ENCODE peak calls at places on chromosome 20, in five cellular contexts. G, W, O, Y and H are unnamed samples.

GRCh38 chr20:49792006-49792405 is 20.6 kb upstream of the SLC9A8 start:
- DNase-seq in G (no peak), W (no peak), O (no peak), Y (no peak), H (no peak)

GRCh38 chr20:47432251-47433210 is 69.2 kb upstream of the NCOA3 start:
- DNase-seq in G (no peak), W (no peak), O (no peak), Y (no peak), H (no peak)

GRCh38 chr20:34522969-34523871 is 7.0 kb downstream of the DYNLRB1 start:
- DNase-seq in G (peak), W (peak), O (no peak), Y (peak), H (peak)

GRCh38 chr20:38680492-38681118 is 43.7 kb upstream of the SLC32A1 start:
- DNase-seq in G (peak), W (peak), O (no peak), Y (peak), H (no peak)

GRCh38 chr20:55439057-55439456 is 566.3 kb downstream of the CBLN4 start:
- DNase-seq in G (no peak), W (no peak), O (no peak), Y (no peak), H (no peak)

GRCh38 chr20:38023181-38024085 is 9.8 kb downstream of the TTI1 start:
- DNase-seq in G (peak), W (no peak), O (no peak), Y (no peak), H (no peak)

GRCh38 chr20:366042-366718 is 14.4 kb upstream of the TRIB3 start:
- DNase-seq in G (no peak), W (no peak), O (no peak), Y (no peak), H (no peak)

GRCh38 chr20:25389858-25390537 is 637 bp downstream of the ABHD12 start:
- DNase-seq in G (no peak), W (peak), O (no peak), Y (peak), H (peak)

GRCh38 chr20:1448081-1448627 is 18.5 kb downstream of the NSFL1C start:
- DNase-seq in G (no peak), W (no peak), O (no peak), Y (no peak), H (no peak)

GRCh38 chr20:13510837-13511488 is 127.8 kb downstream of the TASP1 start:
- DNase-seq in G (no peak), W (no peak), O (peak), Y (no peak), H (no peak)

GRCh38 chr20:57594092-57594911 is 25.9 kb downstream of the ZBP1 start:
- DNase-seq in G (no peak), W (peak), O (no peak), Y (peak), H (peak)

GRCh38 chr20:1664911-1665310 is 7.3 kb upstream of the SIRPG start:
- DNase-seq in G (no peak), W (peak), O (no peak), Y (peak), H (peak)

GRCh38 chr20:460180-460579 is 2.2 kb downstream of the TBC1D20 start:
- DNase-seq in G (no peak), W (no peak), O (no peak), Y (no peak), H (no peak)

GRCh38 chr20:13322198-13322597 is 101.1 kb downstream of the ISM1 start:
- DNase-seq in G (no peak), W (no peak), O (no peak), Y (no peak), H (no peak)

GRCh38 chr20:47441774-47442150 is 59.9 kb upstream of the NCOA3 start:
- DNase-seq in G (no peak), W (no peak), O (no peak), Y (no peak), H (no peak)

GRCh38 chr20:8454137-8454712 is 322.2 kb downstream of the PLCB1 start:
- DNase-seq in G (peak), W (peak), O (no peak), Y (peak), H (peak)

GRCh38 chr20:706366-706885 is 30.8 kb upstream of the SCRT2 start:
- DNase-seq in G (no peak), W (no peak), O (no peak), Y (no peak), H (no peak)

GRCh38 chr20:16488086-16488485 is 85.2 kb downstream of the KIF16B start:
- DNase-seq in G (no peak), W (no peak), O (no peak), Y (no peak), H (no peak)

DNA sequence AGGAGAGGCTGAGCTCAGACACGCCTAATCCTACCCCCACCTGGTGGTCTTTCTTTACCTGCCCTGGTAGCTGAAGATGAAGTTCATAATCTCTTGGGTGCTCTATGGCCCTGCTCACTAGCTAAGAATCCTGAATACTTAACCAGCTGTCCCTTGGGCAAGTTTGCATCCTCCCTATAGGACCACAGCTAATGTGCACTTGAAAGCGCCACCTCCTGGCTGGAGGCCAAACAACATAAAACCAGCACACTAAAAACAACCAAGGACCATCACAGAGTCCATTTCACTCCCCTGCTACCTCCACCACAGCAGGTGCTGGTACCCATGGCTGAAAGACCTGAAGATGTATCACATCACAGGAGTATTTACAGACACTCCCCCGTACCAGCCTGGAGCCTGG is 155.5 kb upstream of the SLC24A3 start:
- DNase-seq in G (no peak), W (no peak), O (no peak), Y (no peak), H (no peak)
- TF ChIP-seq CTCF in G (no peak), W (no peak), O (no peak), Y (no peak), H (no peak)

GRCh38 chr20:31517373-31517772 is 3.1 kb downstream of the HM13 start:
- DNase-seq in G (peak), W (no peak), O (no peak), Y (no peak), H (no peak)
- TF ChIP-seq CTCF in G (peak), W (no peak), O (no peak), Y (no peak), H (no peak)

DNA sequence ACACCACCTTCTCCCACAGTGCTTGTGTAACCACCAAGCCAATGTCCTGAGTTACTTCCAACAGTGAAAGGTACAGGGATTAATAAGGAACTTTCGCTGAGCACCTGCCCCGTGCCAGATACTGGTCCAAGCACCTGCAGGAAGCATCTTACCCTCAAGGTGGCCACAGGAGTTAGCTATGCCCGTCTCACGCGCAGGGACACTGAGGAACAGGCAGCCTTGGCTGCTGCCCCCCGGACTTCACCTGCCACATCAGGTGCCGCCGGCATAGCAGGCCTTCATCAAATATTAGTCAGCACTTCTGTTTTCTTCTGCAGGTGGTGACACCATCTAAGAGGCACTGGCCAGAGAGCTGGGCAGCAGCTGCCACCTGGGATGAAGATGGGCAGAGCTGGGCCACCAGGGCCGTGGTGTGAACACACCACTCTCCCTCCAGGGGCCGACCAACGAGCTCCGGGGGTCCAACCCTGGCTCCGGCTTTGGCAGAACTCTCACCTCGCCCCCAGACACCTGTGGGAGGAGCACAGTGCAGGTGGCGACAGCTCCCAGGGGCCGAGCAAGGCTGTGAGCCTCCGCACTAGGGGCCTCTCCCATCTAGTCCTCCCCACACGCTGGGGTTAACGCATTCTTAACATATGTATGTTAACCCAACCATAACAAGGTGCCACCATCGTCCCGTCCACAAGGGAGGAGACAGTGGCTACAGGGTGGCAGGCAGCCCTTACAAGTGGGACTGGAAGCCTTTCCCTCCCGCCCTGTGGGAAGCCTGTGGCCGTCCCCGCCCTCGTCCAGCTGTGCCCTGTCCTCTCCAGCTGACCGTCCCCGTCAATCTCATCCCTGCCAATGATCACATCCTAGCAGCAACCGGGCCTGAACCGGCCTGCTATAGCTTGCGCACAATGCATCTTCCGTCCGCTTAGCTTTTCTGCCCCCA is 2.9 kb upstream of the PPDPF start:
- DNase-seq in G (no peak), W (no peak), O (no peak), Y (no peak), H (no peak)
- TF ChIP-seq CTCF in G (no peak), W (no peak), O (no peak), Y (no peak), H (no peak)

DNA sequence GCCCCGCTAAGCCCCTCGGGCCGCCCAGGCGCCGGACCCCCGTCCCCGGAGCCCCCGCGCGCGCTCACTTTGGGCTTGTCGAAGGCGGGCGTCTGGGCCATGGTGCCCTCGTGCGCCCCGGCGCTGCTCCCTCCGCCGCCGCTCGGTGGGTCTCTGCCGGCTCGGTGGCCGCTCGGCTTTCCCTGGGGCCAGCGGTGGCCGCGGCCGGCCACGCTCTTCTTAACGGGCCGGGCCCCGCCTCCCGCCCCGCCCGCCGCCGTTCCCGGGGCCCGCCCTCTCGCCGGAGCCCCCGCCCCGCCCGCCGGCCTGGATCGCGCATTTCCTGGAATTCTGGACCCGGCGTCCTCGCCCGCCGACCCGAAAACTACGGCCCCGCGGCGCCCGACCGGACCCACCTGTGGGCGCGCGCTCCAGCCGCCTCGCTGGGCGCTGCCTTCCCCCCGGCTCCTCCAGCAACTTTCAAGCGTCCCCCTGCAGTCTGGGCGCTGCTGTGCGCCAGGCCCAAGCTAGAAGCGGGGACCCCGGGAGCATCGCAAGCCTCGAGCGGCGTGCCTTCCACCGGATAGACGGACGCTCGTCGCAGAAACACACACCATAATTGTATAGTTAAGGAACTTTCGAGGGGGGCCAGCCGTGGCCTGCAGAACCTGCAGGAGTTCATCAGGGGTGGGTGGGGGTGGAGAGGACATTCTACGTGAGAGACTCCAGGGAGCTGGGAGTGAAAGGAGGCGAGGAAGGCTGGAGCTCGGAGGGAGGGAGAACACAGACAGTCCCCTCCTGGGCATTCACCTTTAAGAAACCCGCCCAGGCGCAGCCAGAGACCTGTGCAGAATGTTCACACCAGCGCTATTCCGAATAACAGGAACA is at the start of gene ADA:
- DNase-seq in G (no peak), W (peak), O (no peak), Y (peak), H (peak)
- TF ChIP-seq CTCF in G (no peak), W (peak), O (no peak), Y (no peak), H (peak)

DNA sequence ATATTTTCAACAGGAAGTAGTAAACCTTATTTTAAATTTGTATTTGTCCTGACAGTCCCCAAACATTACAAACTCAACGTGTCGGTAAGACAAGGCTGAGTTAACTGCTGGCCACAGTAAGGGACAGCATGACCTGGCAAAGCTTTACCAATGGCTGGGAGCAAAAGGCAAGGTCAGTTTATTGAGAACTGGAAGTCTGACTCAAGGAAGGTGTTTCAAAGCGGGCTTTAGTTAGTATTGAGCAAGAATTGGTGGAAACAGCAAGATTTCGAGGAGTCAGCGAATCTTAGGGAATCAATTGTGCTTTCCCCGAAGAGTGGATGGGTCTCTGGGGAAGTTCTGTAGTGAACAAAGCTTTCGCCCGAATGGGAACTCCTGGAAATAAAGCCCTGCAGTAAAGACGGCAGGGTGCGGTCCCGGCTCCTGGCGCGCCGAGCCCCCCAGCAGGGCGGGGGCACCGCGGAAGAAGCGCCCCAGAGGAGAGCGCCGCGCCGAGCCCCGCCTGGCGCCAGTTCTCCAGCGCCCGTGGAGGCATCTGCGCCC is 803 bp upstream of the GZF1 start:
- DNase-seq in G (no peak), W (peak), O (no peak), Y (no peak), H (no peak)
- TF ChIP-seq CTCF in G (no peak), W (no peak), O (no peak), Y (no peak), H (no peak)

GRCh38 chr20:45085867-45086266 is 15.1 kb downstream of the KCNS1 start:
- DNase-seq in G (no peak), W (no peak), O (no peak), Y (no peak), H (no peak)
- TF ChIP-seq CTCF in G (no peak), W (no peak), O (no peak), Y (no peak), H (no peak)

DNA sequence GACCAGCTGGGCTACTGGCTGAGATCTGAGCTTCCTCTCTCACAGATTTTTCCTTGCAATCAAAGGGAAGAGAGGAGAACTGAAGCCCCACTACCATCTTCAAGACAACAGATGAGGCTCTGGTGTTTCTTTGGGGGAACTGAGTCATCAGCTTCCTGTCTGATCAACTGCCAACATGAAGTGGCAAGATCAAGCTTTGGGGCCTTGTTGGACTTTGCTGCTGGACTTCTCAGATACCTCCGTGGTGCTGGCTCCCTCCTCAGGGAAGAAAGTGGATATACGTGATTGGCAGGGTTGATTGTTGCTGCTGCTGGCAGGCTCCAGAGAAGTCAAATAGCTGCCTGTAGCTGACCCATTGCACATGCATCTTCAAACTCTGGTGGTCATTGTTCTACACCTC is 3.6 kb upstream of the TOX2 start:
- DNase-seq in G (peak), W (peak), O (no peak), Y (no peak), H (no peak)
- TF ChIP-seq CTCF in G (peak), W (no peak), O (no peak), Y (no peak), H (no peak)

GRCh38 chr20:36881888-36882287 is 6.0 kb downstream of the TLDC2 start:
- DNase-seq in G (no peak), W (no peak), O (no peak), Y (peak), H (peak)

GRCh38 chr20:36880741-36881250 is 4.9 kb downstream of the TLDC2 start:
- DNase-seq in G (no peak), W (no peak), O (no peak), Y (no peak), H (no peak)

GRCh38 chr20:36883972-36884535 is 8.1 kb downstream of the TLDC2 start:
- DNase-seq in G (no peak), W (no peak), O (no peak), Y (no peak), H (no peak)

GRCh38 chr20:36878913-36879312 is 3.0 kb downstream of the TLDC2 start:
- DNase-seq in G (no peak), W (no peak), O (no peak), Y (no peak), H (no peak)

GRCh38 chr20:36881331-36881730 is 5.4 kb downstream of the TLDC2 start:
- DNase-seq in G (no peak), W (no peak), O (no peak), Y (no peak), H (no peak)
- TF ChIP-seq CTCF in G (no peak), W (no peak), O (no peak), Y (no peak), H (no peak)

GRCh38 chr20:56516631-56517030 is 7.9 kb upstream of the FAM209A start:
- DNase-seq in G (no peak), W (no peak), O (no peak), Y (no peak), H (no peak)

GRCh38 chr20:56513807-56514150 is 10.8 kb upstream of the FAM209A start:
- DNase-seq in G (no peak), W (no peak), O (no peak), Y (no peak), H (no peak)

GRCh38 chr20:56517211-56517610 is 7.3 kb upstream of the FAM209A start:
- DNase-seq in G (no peak), W (no peak), O (no peak), Y (no peak), H (no peak)

GRCh38 chr20:56517641-56518040 is 6.9 kb upstream of the FAM209A start:
- DNase-seq in G (no peak), W (no peak), O (no peak), Y (no peak), H (no peak)

GRCh38 chr20:56515657-56516381 is 8.7 kb upstream of the FAM209A start:
- DNase-seq in G (peak), W (no peak), O (no peak), Y (no peak), H (no peak)
- TF ChIP-seq CTCF in G (peak), W (no peak), O (no peak), Y (no peak), H (peak)